ENCODE peak calls at places on chromosomes 1 and 21, in eight cellular contexts. P, K, V, X, B, I, E and H are unnamed samples.

GRCh38 chr21:29347274-29347681 is 48.6 kb downstream of the BACH1 start:
- DNase-seq in P (no peak), K (no peak), V (no peak), X (no peak), B (no peak), I (no peak), E (peak; percentile 4), H (no peak)

GRCh38 chr1:32759521-32759980 is 57.0 kb upstream of the SYNC start:
- DNase-seq in P (no peak), K (no peak), V (no peak), X (no peak), B (no peak), I (no peak), E (no peak), H (no peak)

GRCh38 chr1:39499668-39500067 is 8.2 kb downstream of the BMP8A start:
- DNase-seq in P (no peak), K (no peak), V (no peak), X (no peak), B (no peak), I (no peak), E (no peak), H (no peak)

GRCh38 chr1:207711285-207711684 is 40.6 kb upstream of the CD46 start:
- DNase-seq in P (peak; percentile 12), K (no peak), V (peak; percentile 20), X (no peak), B (no peak), I (no peak), E (no peak), H (no peak)

GRCh38 chr1:6460349-6461236 is 5.4 kb downstream of the TNFRSF25 start:
- DNase-seq in P (no peak), K (no peak), V (no peak), X (no peak), B (peak; percentile 57), I (no peak), E (no peak), H (no peak)

GRCh38 chr21:15495965-15496364 is 233.8 kb upstream of the USP25 start:
- DNase-seq in P (peak; percentile 27), K (peak; percentile 4), V (peak; percentile 27), X (no peak), B (no peak), I (no peak), E (peak; percentile 48), H (no peak)

GRCh38 chr1:94819584-94819944 is 593 bp upstream of the SLC44A3 start:
- DNase-seq in P (no peak), K (no peak), V (no peak), X (no peak), B (no peak), I (no peak), E (no peak), H (no peak)

GRCh38 chr1:174405219-174405618 is 42.5 kb upstream of the GPR52 start:
- DNase-seq in P (no peak), K (no peak), V (no peak), X (no peak), B (no peak), I (no peak), E (no peak), H (no peak)

GRCh38 chr1:110048923-110049601 is 14.6 kb downstream of the STRIP1 start:
- DNase-seq in P (no peak), K (no peak), V (no peak), X (peak; percentile 22), B (no peak), I (no peak), E (no peak), H (no peak)